ENCODE peak calls at places on chromosome 14, in seven cellular contexts. One of them, this sample, is unnamed.

GRCh38 chr14:101467181-101467926 is 93.9 kb upstream of the DIO3 start:
- DNase-seq in NT2/D1: no peak
- DNase-seq in mesenchymal stem cell: no peak
- DNase-seq in H7: no peak
- DNase-seq in endodermal cell: no peak
- DNase-seq in keratinocyte: no peak
- DNase-seq in WERI-Rb-1: no peak
- DNase-seq in this sample: no peak

GRCh38 chr14:101251812-101252442 is 309.4 kb upstream of the DIO3 start:
- DNase-seq in NT2/D1: no peak
- DNase-seq in mesenchymal stem cell: no peak
- DNase-seq in H7: peak; percentile 23
- DNase-seq in endodermal cell: peak; percentile 20
- DNase-seq in keratinocyte: no peak
- DNase-seq in WERI-Rb-1: no peak
- DNase-seq in this sample: no peak

GRCh38 chr14:83706555-83706954 is 1823.4 kb upstream of the FLRT2 start:
- DNase-seq in NT2/D1: peak; percentile 22
- DNase-seq in mesenchymal stem cell: no peak
- DNase-seq in H7: peak; percentile 5
- DNase-seq in endodermal cell: peak; percentile 75
- DNase-seq in keratinocyte: no peak
- DNase-seq in WERI-Rb-1: no peak
- DNase-seq in this sample: no peak

GRCh38 chr14:84657866-84658385 is 872.0 kb upstream of the FLRT2 start:
- DNase-seq in NT2/D1: no peak
- DNase-seq in mesenchymal stem cell: no peak
- DNase-seq in H7: no peak
- DNase-seq in endodermal cell: no peak
- DNase-seq in keratinocyte: no peak
- DNase-seq in WERI-Rb-1: no peak
- DNase-seq in this sample: peak; percentile 64

GRCh38 chr14:31261859-31262739 is 54.5 kb upstream of the HECTD1 start:
- DNase-seq in NT2/D1: no peak
- DNase-seq in mesenchymal stem cell: peak; percentile 34
- DNase-seq in H7: no peak
- DNase-seq in endodermal cell: no peak
- DNase-seq in keratinocyte: no peak
- DNase-seq in WERI-Rb-1: no peak
- DNase-seq in this sample: peak; percentile 40

GRCh38 chr14:77369280-77369679 is 7.6 kb downstream of the TMED8 start:
- DNase-seq in NT2/D1: no peak
- DNase-seq in mesenchymal stem cell: no peak
- DNase-seq in H7: peak; percentile 21
- DNase-seq in endodermal cell: no peak
- DNase-seq in keratinocyte: no peak
- DNase-seq in WERI-Rb-1: no peak
- DNase-seq in this sample: no peak

GRCh38 chr14:69643430-69644200 is 32.2 kb downstream of the SUSD6 start:
- DNase-seq in NT2/D1: no peak
- DNase-seq in mesenchymal stem cell: no peak
- DNase-seq in H7: no peak
- DNase-seq in endodermal cell: no peak
- DNase-seq in keratinocyte: peak; percentile 87
- DNase-seq in WERI-Rb-1: no peak
- DNase-seq in this sample: peak; percentile 48

GRCh38 chr14:105091335-105092123 is 26.3 kb upstream of the GPR132 start:
- DNase-seq in NT2/D1: no peak
- DNase-seq in mesenchymal stem cell: no peak
- DNase-seq in H7: no peak
- DNase-seq in endodermal cell: peak; percentile 48
- DNase-seq in keratinocyte: peak; percentile 95
- DNase-seq in WERI-Rb-1: no peak
- DNase-seq in this sample: no peak

GRCh38 chr14:72743626-72744025 is 150.3 kb downstream of the DPF3 start:
- DNase-seq in NT2/D1: no peak
- DNase-seq in mesenchymal stem cell: no peak
- DNase-seq in H7: no peak
- DNase-seq in endodermal cell: no peak
- DNase-seq in keratinocyte: no peak
- DNase-seq in WERI-Rb-1: no peak
- DNase-seq in this sample: no peak

GRCh38 chr14:104316723-104317499 is 178.5 kb downstream of the KIF26A start:
- DNase-seq in NT2/D1: no peak
- DNase-seq in mesenchymal stem cell: no peak
- DNase-seq in H7: peak; percentile 48
- DNase-seq in endodermal cell: peak; percentile 33
- DNase-seq in keratinocyte: no peak
- DNase-seq in WERI-Rb-1: no peak
- DNase-seq in this sample: no peak

GRCh38 chr14:102917469-102918211 is 4.8 kb upstream of the AMN start:
- DNase-seq in NT2/D1: no peak
- DNase-seq in mesenchymal stem cell: peak; percentile 45
- DNase-seq in H7: peak; percentile 97
- DNase-seq in endodermal cell: peak; percentile 92
- DNase-seq in keratinocyte: no peak
- DNase-seq in WERI-Rb-1: peak; percentile 77
- DNase-seq in this sample: peak; percentile 66

GRCh38 chr14:95815226-95815690 is 61.4 kb upstream of the TUNAR start:
- DNase-seq in NT2/D1: peak; percentile 9
- DNase-seq in mesenchymal stem cell: no peak
- DNase-seq in H7: no peak
- DNase-seq in endodermal cell: no peak
- DNase-seq in keratinocyte: no peak
- DNase-seq in WERI-Rb-1: no peak
- DNase-seq in this sample: no peak

GRCh38 chr14:66238969-66239368 is 247.2 kb upstream of the CCDC196 start:
- DNase-seq in NT2/D1: no peak
- DNase-seq in mesenchymal stem cell: no peak
- DNase-seq in H7: no peak
- DNase-seq in endodermal cell: no peak
- DNase-seq in keratinocyte: no peak
- DNase-seq in WERI-Rb-1: no peak
- DNase-seq in this sample: no peak

GRCh38 chr14:61476737-61477410 is 155.5 kb downstream of the PRKCH start:
- DNase-seq in NT2/D1: no peak
- DNase-seq in mesenchymal stem cell: peak; percentile 98
- DNase-seq in H7: no peak
- DNase-seq in endodermal cell: no peak
- DNase-seq in keratinocyte: no peak
- DNase-seq in WERI-Rb-1: no peak
- DNase-seq in this sample: no peak

GRCh38 chr14:104696671-104697316 is 7.4 kb downstream of the INF2 start:
- DNase-seq in NT2/D1: no peak
- DNase-seq in mesenchymal stem cell: no peak
- DNase-seq in H7: no peak
- DNase-seq in endodermal cell: no peak
- DNase-seq in keratinocyte: no peak
- DNase-seq in WERI-Rb-1: no peak
- DNase-seq in this sample: no peak

GRCh38 chr14:72608391-72609204 is 285.3 kb downstream of the DPF3 start:
- DNase-seq in NT2/D1: no peak
- DNase-seq in mesenchymal stem cell: peak; percentile 97
- DNase-seq in H7: no peak
- DNase-seq in endodermal cell: peak; percentile 37
- DNase-seq in keratinocyte: peak; percentile 80
- DNase-seq in WERI-Rb-1: no peak
- DNase-seq in this sample: no peak

GRCh38 chr14:101025131-101025530 is 121.6 kb upstream of the RTL1 start:
- DNase-seq in NT2/D1: no peak
- DNase-seq in mesenchymal stem cell: no peak
- DNase-seq in H7: no peak
- DNase-seq in endodermal cell: no peak
- DNase-seq in keratinocyte: no peak
- DNase-seq in WERI-Rb-1: no peak
- DNase-seq in this sample: no peak

GRCh38 chr14:92258934-92259333 is 64.0 kb upstream of the SLC24A4 start:
- DNase-seq in NT2/D1: no peak
- DNase-seq in mesenchymal stem cell: no peak
- DNase-seq in H7: no peak
- DNase-seq in endodermal cell: peak; percentile 58
- DNase-seq in keratinocyte: no peak
- DNase-seq in WERI-Rb-1: no peak
- DNase-seq in this sample: peak; percentile 4

GRCh38 chr14:54226103-54226502 is 170.7 kb upstream of the CDKN3 start:
- DNase-seq in NT2/D1: no peak
- DNase-seq in mesenchymal stem cell: no peak
- DNase-seq in H7: no peak
- DNase-seq in endodermal cell: no peak
- DNase-seq in keratinocyte: no peak
- DNase-seq in WERI-Rb-1: no peak
- DNase-seq in this sample: no peak

GRCh38 chr14:61334197-61334701 is 12.9 kb downstream of the PRKCH start:
- DNase-seq in NT2/D1: no peak
- DNase-seq in mesenchymal stem cell: no peak
- DNase-seq in H7: no peak
- DNase-seq in endodermal cell: peak; percentile 57
- DNase-seq in keratinocyte: no peak
- DNase-seq in WERI-Rb-1: no peak
- DNase-seq in this sample: no peak

GRCh38 chr14:81471062-81471461 is 62.6 kb downstream of the SEL1L start:
- DNase-seq in NT2/D1: no peak
- DNase-seq in mesenchymal stem cell: no peak
- DNase-seq in H7: no peak
- DNase-seq in endodermal cell: no peak
- DNase-seq in keratinocyte: no peak
- DNase-seq in WERI-Rb-1: no peak
- DNase-seq in this sample: no peak

GRCh38 chr14:85793533-85793932 is 263.6 kb downstream of the FLRT2 start:
- DNase-seq in NT2/D1: no peak
- DNase-seq in mesenchymal stem cell: no peak
- DNase-seq in H7: no peak
- DNase-seq in endodermal cell: no peak
- DNase-seq in keratinocyte: no peak
- DNase-seq in WERI-Rb-1: no peak
- DNase-seq in this sample: no peak

DNA sequence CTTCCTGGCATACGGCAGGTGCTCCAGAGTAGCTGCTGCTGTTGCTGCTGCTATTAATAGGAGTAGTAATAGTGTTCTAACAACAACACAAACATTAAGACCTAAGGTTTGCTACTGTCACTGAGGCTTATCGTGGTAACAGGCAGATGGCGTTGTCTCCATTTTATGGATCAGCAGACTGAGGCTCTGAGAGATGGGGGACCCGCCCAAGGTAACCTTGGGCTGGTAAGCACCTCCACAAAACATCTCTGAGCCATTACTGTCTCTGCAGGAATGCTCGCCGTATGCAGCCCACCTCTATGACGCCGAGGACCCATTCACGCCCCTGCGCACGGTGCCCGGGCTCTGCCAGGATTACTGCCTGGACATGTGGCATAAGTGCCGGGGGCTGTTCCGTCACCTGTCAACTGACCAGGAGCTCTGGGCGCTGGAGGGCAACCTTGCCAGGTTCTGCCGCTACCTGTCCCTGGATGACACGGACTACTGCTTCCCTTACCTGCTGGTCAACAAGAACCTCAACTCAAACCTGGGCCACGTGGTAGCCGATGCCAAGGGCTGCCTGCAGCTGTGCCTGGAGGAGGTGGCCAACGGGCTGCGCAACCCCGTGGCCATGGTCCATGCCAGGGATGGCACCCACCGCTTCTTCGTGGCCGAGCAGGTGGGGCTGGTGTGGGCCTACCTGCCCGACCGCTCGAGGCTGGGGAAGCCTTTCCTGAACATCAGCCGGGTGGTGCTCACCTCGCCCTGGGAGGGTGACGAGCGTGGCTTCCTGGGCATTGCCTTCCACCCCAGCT is 7.2 kb downstream of the HHIPL1 start:
- DNase-seq in NT2/D1: no peak
- DNase-seq in mesenchymal stem cell: no peak
- DNase-seq in H7: no peak
- DNase-seq in endodermal cell: no peak
- DNase-seq in keratinocyte: no peak
- DNase-seq in WERI-Rb-1: no peak
- DNase-seq in this sample: no peak
- H3K4me3 ChIP-seq in NT2/D1: no peak overlapping the region
- H3K4me3 ChIP-seq in mesenchymal stem cell: no peak overlapping the region
- H3K4me3 ChIP-seq in H7: no peak overlapping the region
- H3K4me3 ChIP-seq in endodermal cell: no peak overlapping the region
- H3K4me3 ChIP-seq in keratinocyte: no peak overlapping the region
- H3K4me3 ChIP-seq in WERI-Rb-1: no peak overlapping the region
- H3K4me3 ChIP-seq in this sample: no peak overlapping the region

DNA sequence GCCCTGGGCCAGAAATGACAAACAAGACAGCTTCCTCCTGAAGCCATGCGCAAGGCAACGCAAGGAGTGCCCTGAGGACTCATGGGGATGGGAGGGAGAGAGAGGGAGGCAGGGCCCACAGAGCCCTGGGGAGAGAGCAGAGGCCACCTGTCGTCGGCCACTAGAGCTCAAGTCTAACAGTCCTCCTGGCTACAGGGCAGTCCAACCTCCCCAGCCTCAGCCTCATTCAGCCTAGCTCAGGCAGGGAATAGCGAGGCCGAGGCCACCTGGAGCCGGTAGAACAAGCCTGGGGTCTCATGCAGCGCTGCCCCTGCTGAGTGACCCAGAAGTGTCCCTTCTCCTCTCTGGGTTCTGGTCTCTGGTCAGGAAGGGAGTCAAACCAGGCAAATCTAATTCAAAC is 69.5 kb downstream of the BCL11B start:
- DNase-seq in NT2/D1: no peak
- DNase-seq in mesenchymal stem cell: no peak
- DNase-seq in H7: no peak
- DNase-seq in endodermal cell: no peak
- DNase-seq in keratinocyte: no peak
- DNase-seq in WERI-Rb-1: no peak
- DNase-seq in this sample: peak; percentile 75
- H3K27me3 ChIP-seq in NT2/D1: no peaks in the 10 kb centered on the region
- H3K27me3 ChIP-seq in mesenchymal stem cell: no peaks in the 10 kb centered on the region
- H3K27me3 ChIP-seq in H7: no peaks in the 10 kb centered on the region
- H3K27me3 ChIP-seq in endodermal cell: no peaks in the 10 kb centered on the region
- H3K27me3 ChIP-seq in keratinocyte: no peaks in the 10 kb centered on the region
- H3K27me3 ChIP-seq in WERI-Rb-1: peaks cover 39% of the 10 kb centered on the region
- H3K27me3 ChIP-seq in this sample: no peaks in the 10 kb centered on the region

DNA sequence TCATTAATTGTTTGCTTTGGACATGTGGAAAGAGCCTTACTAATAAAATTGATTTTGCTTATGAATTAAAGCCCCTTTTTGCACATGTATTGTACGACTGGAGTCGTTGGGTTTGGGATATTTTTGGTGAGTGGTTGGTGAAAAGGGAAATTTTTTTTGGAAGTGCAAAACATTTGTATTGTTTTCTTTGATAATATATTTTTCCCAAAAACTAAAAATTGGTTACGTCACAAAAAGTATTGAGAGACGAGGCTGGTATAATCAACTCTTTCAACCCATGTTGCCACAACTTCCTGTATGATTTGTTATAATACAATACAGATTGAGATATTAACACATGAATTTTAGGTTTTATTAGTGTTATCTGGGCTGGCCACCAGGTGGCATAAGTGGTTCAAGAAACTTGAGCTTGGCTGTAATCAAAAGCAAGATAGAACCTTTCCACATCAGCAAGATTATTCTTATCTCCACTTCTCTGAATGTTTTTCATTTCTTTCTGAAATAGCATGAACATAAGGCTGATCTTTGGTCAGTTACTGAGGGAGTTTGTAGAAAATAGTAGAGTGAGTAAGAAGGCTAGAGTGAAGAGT is 8.7 kb downstream of the NGDN start:
- DNase-seq in NT2/D1: no peak
- DNase-seq in mesenchymal stem cell: peak; percentile 70
- DNase-seq in H7: peak; percentile 44
- DNase-seq in endodermal cell: peak; percentile 72
- DNase-seq in keratinocyte: peak; percentile 25
- DNase-seq in WERI-Rb-1: peak; percentile 47
- DNase-seq in this sample: peak; percentile 40
- H3K4me3 ChIP-seq in NT2/D1: no peak overlapping the region
- H3K4me3 ChIP-seq in mesenchymal stem cell: no peak overlapping the region
- H3K4me3 ChIP-seq in H7: no peak overlapping the region
- H3K4me3 ChIP-seq in endodermal cell: no peak overlapping the region
- H3K4me3 ChIP-seq in keratinocyte: no peak overlapping the region
- H3K4me3 ChIP-seq in WERI-Rb-1: no peak overlapping the region
- H3K4me3 ChIP-seq in this sample: no peak overlapping the region

GRCh38 chr14:28676481-28676880 is 90.1 kb upstream of the FOXG1 start:
- DNase-seq in NT2/D1: no peak
- DNase-seq in mesenchymal stem cell: no peak
- DNase-seq in H7: no peak
- DNase-seq in endodermal cell: no peak
- DNase-seq in keratinocyte: peak; percentile 58
- DNase-seq in WERI-Rb-1: no peak
- DNase-seq in this sample: no peak
- H3K27me3 ChIP-seq in NT2/D1: no peaks in the 10 kb centered on the region
- H3K27me3 ChIP-seq in mesenchymal stem cell: no peaks in the 10 kb centered on the region
- H3K27me3 ChIP-seq in H7: no peaks in the 10 kb centered on the region
- H3K27me3 ChIP-seq in endodermal cell: no peaks in the 10 kb centered on the region
- H3K27me3 ChIP-seq in keratinocyte: no peaks in the 10 kb centered on the region
- H3K27me3 ChIP-seq in WERI-Rb-1: no peaks in the 10 kb centered on the region
- H3K27me3 ChIP-seq in this sample: no peaks in the 10 kb centered on the region